ENCODE peak calls at places on chromosomes 6 and 20, in four cellular contexts. P, N, L and U are unnamed samples.

GRCh38 chr6:144150673-144151009 is 324 bp downstream of the STX11 start:
- DNase-seq in P (no peak), N (peak), L (no peak), U (no peak)

GRCh38 chr6:52546678-52547077 is 30.2 kb downstream of the TRAM2 start:
- DNase-seq in P (no peak), N (no peak), L (no peak), U (no peak)

GRCh38 chr6:20404641-20405032 is 3.0 kb downstream of the E2F3 start:
- DNase-seq in P (peak), N (peak), L (no peak), U (no peak)

GRCh38 chr6:27188206-27188884 is 59.2 kb upstream of the PRSS16 start:
- DNase-seq in P (no peak), N (peak), L (peak), U (peak)

GRCh38 chr20:1669304-1669703 is 11.7 kb upstream of the SIRPG start:
- DNase-seq in P (no peak), N (no peak), L (no peak), U (no peak)

GRCh38 chr6:132300323-132300949 is 100.8 kb downstream of the MOXD1 start:
- DNase-seq in P (no peak), N (peak), L (no peak), U (no peak)

GRCh38 chr6:14165091-14165490 is 47.5 kb downstream of the CD83 start:
- DNase-seq in P (no peak), N (peak), L (no peak), U (peak)

GRCh38 chr6:26249959-26250805 is 114.8 kb upstream of the BTN3A2 start:
- DNase-seq in P (no peak), N (peak), L (no peak), U (peak)

GRCh38 chr20:60271597-60271996 is 313.4 kb downstream of the CDH26 start:
- DNase-seq in P (no peak), N (no peak), L (no peak), U (no peak)

GRCh38 chr6:100620085-100620484 is 155.4 kb upstream of the SIM1 start:
- DNase-seq in P (no peak), N (peak), L (no peak), U (peak)

GRCh38 chr6:109794201-109794926 is 103.3 kb downstream of the FIG4 start:
- DNase-seq in P (no peak), N (peak), L (no peak), U (peak)

GRCh38 chr6:41584668-41585205 is 38.6 kb downstream of the FOXP4 start:
- DNase-seq in P (no peak), N (no peak), L (no peak), U (no peak)

GRCh38 chr6:111870751-111871064 is 2.5 kb downstream of the FYN start:
- DNase-seq in P (no peak), N (no peak), L (no peak), U (no peak)

GRCh38 chr20:62489186-62489939 is 13.6 kb upstream of the GATA5 start:
- DNase-seq in P (peak), N (peak), L (no peak), U (peak)

GRCh38 chr6:47353822-47354221 is 44.1 kb upstream of the TNFRSF21 start:
- DNase-seq in P (no peak), N (peak), L (no peak), U (no peak)

GRCh38 chr6:170222498-170223471 is 68.1 kb downstream of the DLL1 start:
- DNase-seq in P (no peak), N (peak), L (no peak), U (no peak)

GRCh38 chr6:3361312-3362037 is 95.4 kb downstream of the SLC22A23 start:
- DNase-seq in P (no peak), N (no peak), L (no peak), U (no peak)

GRCh38 chr20:46905364-46906125 is 10.9 kb downstream of the EYA2 start:
- DNase-seq in P (no peak), N (no peak), L (no peak), U (no peak)

GRCh38 chr6:167467282-167467681 is 142.4 kb downstream of the TTLL2 start:
- DNase-seq in P (no peak), N (no peak), L (no peak), U (no peak)

GRCh38 chr6:110566346-110567125 is 90.1 kb upstream of the SLC22A16 start:
- DNase-seq in P (no peak), N (no peak), L (no peak), U (no peak)

GRCh38 chr6:24245275-24245674 is 112.6 kb downstream of the DCDC2 start:
- DNase-seq in P (no peak), N (no peak), L (no peak), U (no peak)

GRCh38 chr6:51568771-51569170 is 518.6 kb downstream of the PKHD1 start:
- DNase-seq in P (no peak), N (peak), L (no peak), U (peak)

GRCh38 chr6:22442826-22443225 is 126.5 kb upstream of the HDGFL1 start:
- DNase-seq in P (peak), N (peak), L (no peak), U (peak)

GRCh38 chr6:106146852-106147351 is 60.8 kb downstream of the PRDM1 start:
- DNase-seq in P (no peak), N (peak), L (no peak), U (no peak)

GRCh38 chr6:147274012-147274411 is 69.8 kb downstream of the STXBP5 start:
- DNase-seq in P (no peak), N (no peak), L (no peak), U (no peak)

GRCh38 chr20:19026901-19027644 is 185.4 kb upstream of the SLC24A3 start:
- DNase-seq in P (no peak), N (no peak), L (no peak), U (no peak)

GRCh38 chr20:4167261-4168004 is 152.1 kb upstream of the RNF24 start:
- DNase-seq in P (no peak), N (no peak), L (no peak), U (no peak)
- H3K27ac ChIP-seq in P (no peak), N (no peak), L (no peak), U (no peak)

GRCh38 chr6:45504947-45505346 is 127.2 kb upstream of the SUPT3H start:
- DNase-seq in P (no peak), N (peak), L (no peak), U (peak)

GRCh38 chr6:45509426-45509825 is 131.7 kb upstream of the SUPT3H start:
- DNase-seq in P (no peak), N (no peak), L (no peak), U (no peak)

GRCh38 chr6:45507156-45507555 is 129.4 kb upstream of the SUPT3H start:
- DNase-seq in P (no peak), N (peak), L (no peak), U (peak)

GRCh38 chr6:45502446-45502845 is 124.7 kb upstream of the SUPT3H start:
- DNase-seq in P (no peak), N (peak), L (no peak), U (no peak)

DNA sequence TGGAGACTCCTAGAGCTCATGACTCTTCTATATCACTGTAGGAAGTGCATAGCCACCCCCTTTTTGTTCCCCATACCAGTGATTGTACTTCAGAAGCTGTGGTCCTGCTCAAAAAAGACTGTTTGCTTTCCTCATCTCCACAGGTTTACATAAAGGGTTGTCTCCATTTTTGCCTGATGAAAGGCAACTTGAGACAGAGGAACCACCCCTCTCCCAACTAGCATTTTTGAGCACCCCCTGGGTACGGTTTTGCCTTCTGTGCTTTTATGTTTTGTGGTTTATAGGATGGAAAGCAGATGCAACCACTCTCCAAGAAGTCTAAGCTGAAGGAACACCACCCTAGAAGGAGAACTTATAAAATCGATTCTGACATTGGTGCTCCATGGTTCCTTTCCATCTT is 127.7 kb upstream of the SUPT3H start:
- DNase-seq in P (no peak), N (no peak), L (no peak), U (no peak)
- H3K27ac ChIP-seq in P (no peak), N (no peak), L (no peak), U (peak)

GRCh38 chr20:32534661-32535240 is 50.4 kb downstream of the NOL4L start:
- DNase-seq in P (no peak), N (no peak), L (no peak), U (no peak)

GRCh38 chr20:32537657-32538525 is 47.2 kb downstream of the NOL4L start:
- DNase-seq in P (no peak), N (no peak), L (no peak), U (no peak)

GRCh38 chr20:32536861-32537656 is 48.1 kb downstream of the NOL4L start:
- DNase-seq in P (no peak), N (no peak), L (no peak), U (no peak)

GRCh38 chr20:32535953-32536823 is 48.9 kb downstream of the NOL4L start:
- DNase-seq in P (no peak), N (no peak), L (no peak), U (no peak)

DNA sequence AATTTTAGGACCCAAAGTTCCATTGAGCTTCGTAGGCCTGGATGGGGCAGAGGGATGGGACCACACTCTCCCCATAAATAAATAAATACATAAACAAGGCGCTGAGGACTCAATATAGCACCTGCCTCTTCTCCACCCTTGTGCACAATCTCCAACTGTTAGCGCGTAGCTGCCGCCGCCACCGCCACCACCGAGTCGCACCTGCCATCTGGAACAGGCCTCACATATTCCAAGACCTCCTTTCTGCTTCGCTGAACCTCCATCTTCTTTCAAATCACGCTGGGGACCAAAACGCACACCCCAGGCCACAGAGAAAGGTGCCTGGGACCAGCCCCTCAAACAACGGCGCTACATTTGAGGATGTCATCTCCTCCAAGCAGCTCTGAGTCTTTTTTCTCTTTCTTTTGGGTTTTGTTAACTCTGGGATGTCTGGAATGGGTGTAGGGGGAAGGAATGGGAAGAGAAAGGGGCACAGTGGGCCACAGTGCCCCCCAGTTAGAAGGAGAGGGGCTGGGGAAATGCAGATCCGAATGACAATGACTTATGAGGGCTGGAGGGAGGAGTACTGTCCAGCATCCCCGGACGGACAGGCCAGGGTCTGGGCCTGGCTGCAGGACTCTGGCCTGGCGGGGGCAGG is 49.7 kb downstream of the NOL4L start:
- DNase-seq in P (no peak), N (no peak), L (no peak), U (no peak)
- H3K27ac ChIP-seq in P (no peak), N (no peak), L (no peak), U (no peak)

GRCh38 chr6:56764081-56764566 is 121.4 kb upstream of the DST start:
- DNase-seq in P (no peak), N (peak), L (no peak), U (no peak)
- H3K27ac ChIP-seq in P (no peak), N (no peak), L (peak), U (no peak)

DNA sequence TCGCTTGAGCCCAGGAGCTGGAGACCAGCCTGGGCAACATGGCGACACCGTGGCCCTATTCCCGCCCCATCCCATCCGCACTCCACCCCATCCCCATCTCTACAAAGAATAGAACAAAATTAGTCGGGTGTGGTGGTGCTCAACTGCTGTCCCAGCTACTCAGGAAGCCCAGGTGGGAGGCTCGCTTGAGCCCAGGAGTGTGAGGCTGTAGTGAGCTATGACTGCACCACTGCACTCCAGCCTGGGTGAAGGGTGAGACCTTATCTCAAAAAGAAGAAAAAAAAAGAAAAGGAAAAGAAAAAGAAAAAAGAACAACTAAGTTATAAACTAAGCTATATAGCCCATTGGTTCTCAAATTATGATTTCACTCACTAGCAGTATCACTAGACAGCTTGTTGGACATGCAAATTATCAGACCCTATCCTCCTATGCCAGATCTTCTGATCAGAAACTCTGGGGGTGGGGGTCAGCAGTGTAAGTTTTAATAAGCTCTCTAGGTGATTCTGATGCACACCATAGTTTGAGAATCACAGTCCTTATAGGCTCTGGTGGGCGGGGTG is 491 bp upstream of the ITCH start:
- DNase-seq in P (no peak), N (no peak), L (no peak), U (no peak)
- H3K27ac ChIP-seq in P (peak), N (peak), L (peak), U (peak)

GRCh38 chr6:139981810-139982550 is 607.5 kb upstream of the CITED2 start:
- DNase-seq in P (no peak), N (no peak), L (no peak), U (no peak)
- H3K27ac ChIP-seq in P (peak), N (peak), L (no peak), U (peak)

GRCh38 chr6:5459346-5459745 is 198.0 kb downstream of the FARS2 start:
- DNase-seq in P (no peak), N (peak), L (no peak), U (no peak)

GRCh38 chr6:5461365-5461764 is 200.1 kb downstream of the FARS2 start:
- DNase-seq in P (no peak), N (no peak), L (no peak), U (no peak)

GRCh38 chr6:5457983-5458683 is 196.8 kb downstream of the FARS2 start:
- DNase-seq in P (no peak), N (peak), L (peak), U (peak)

GRCh38 chr6:5453531-5453930 is 192.2 kb downstream of the FARS2 start:
- DNase-seq in P (no peak), N (no peak), L (no peak), U (no peak)

GRCh38 chr6:5457036-5457435 is 195.7 kb downstream of the FARS2 start:
- DNase-seq in P (no peak), N (peak), L (peak), U (peak)
- H3K27ac ChIP-seq in P (peak), N (peak), L (peak), U (peak)